ENCODE peak calls at places on chromosome 12, in four cellular contexts. W is left lung, J is ovary, T is keratinocyte. O is an unnamed sample.

GRCh38 chr12:124613151-124613585 is 45.8 kb upstream of the NCOR2 start:
- DNase-seq in W (no peak), J (no peak), T (no peak), O (no peak)

GRCh38 chr12:22083167-22083566 is 37.1 kb downstream of the CMAS start:
- DNase-seq in W (no peak), J (no peak), T (no peak), O (no peak)

GRCh38 chr12:94760786-94761185 is 110.4 kb upstream of the TMCC3 start:
- DNase-seq in W (no peak), J (no peak), T (no peak), O (no peak)

GRCh38 chr12:91687052-91688017 is 458.3 kb downstream of the BTG1 start:
- DNase-seq in W (no peak), J (no peak), T (no peak), O (no peak)

GRCh38 chr12:108342985-108343384 is 3.9 kb upstream of the CMKLR1 start:
- DNase-seq in W (no peak), J (no peak), T (no peak), O (no peak)

GRCh38 chr12:123036471-123037285 is 56.2 kb downstream of the ARL6IP4 start:
- DNase-seq in W (no peak), J (no peak), T (no peak), O (no peak)

GRCh38 chr12:89245090-89245489 is 107.2 kb downstream of the DUSP6 start:
- DNase-seq in W (no peak), J (no peak), T (no peak), O (no peak)

GRCh38 chr12:26566670-26567069 is 266.3 kb downstream of the ITPR2 start:
- DNase-seq in W (no peak), J (no peak), T (no peak), O (no peak)

GRCh38 chr12:94168041-94168440 is 19.7 kb downstream of the PLXNC1 start:
- DNase-seq in W (no peak), J (no peak), T (no peak), O (no peak)

GRCh38 chr12:6266431-6267006 is 44.0 kb upstream of the PLEKHG6 start:
- DNase-seq in W (peak; percentile 83), J (no peak), T (no peak), O (no peak)

GRCh38 chr12:114655934-114656697 is 27.9 kb downstream of the TBX3 start:
- DNase-seq in W (no peak), J (peak; percentile 68), T (no peak), O (no peak)

GRCh38 chr12:4786795-4787194 is 66.6 kb downstream of the GALNT8 start:
- DNase-seq in W (no peak), J (no peak), T (no peak), O (no peak)

GRCh38 chr12:42482086-42482819 is 107.3 kb downstream of the PRICKLE1 start:
- DNase-seq in W (peak; percentile 73), J (peak; percentile 57), T (no peak), O (no peak)

GRCh38 chr12:3311491-3312103 is 179.4 kb upstream of the PRMT8 start:
- DNase-seq in W (no peak), J (no peak), T (no peak), O (no peak)

GRCh38 chr12:91074068-91074819 is 16.4 kb upstream of the KERA start:
- DNase-seq in W (no peak), J (no peak), T (no peak), O (no peak)

GRCh38 chr12:55929306-55929791 is 1.6 kb upstream of the DGKA start:
- DNase-seq in W (no peak), J (no peak), T (no peak), O (no peak)

GRCh38 chr12:87150969-87151662 is 878.1 kb downstream of the C12orf50 start:
- DNase-seq in W (no peak), J (no peak), T (no peak), O (no peak)

GRCh38 chr12:27541031-27541719 is 17.2 kb downstream of the PPFIBP1 start:
- DNase-seq in W (no peak), J (no peak), T (peak; percentile 46), O (no peak)

GRCh38 chr12:108371801-108372344 is 32.8 kb upstream of the CMKLR1 start:
- DNase-seq in W (no peak), J (no peak), T (no peak), O (no peak)

GRCh38 chr12:3261782-3262359 is 184.7 kb downstream of the TSPAN9 start:
- DNase-seq in W (no peak), J (no peak), T (no peak), O (no peak)

GRCh38 chr12:64190140-64190539 is 32.0 kb downstream of the KICS2 start:
- DNase-seq in W (no peak), J (no peak), T (no peak), O (no peak)

GRCh38 chr12:92735131-92735721 is 32.4 kb downstream of the PLEKHG7 start:
- DNase-seq in W (no peak), J (no peak), T (no peak), O (no peak)

GRCh38 chr12:13152281-13152680 is 44.2 kb upstream of the EMP1 start:
- DNase-seq in W (no peak), J (no peak), T (no peak), O (no peak)

GRCh38 chr12:6295187-6295811 is 15.2 kb upstream of the PLEKHG6 start:
- DNase-seq in W (no peak), J (no peak), T (peak; percentile 94), O (no peak)

GRCh38 chr12:990308-990648 is 745 bp upstream of the ERC1 start:
- DNase-seq in W (peak; percentile 68), J (peak; percentile 78), T (no peak), O (peak; percentile 43)

GRCh38 chr12:131076791-131077747 is 123.4 kb downstream of the ADGRD1 start:
- DNase-seq in W (no peak), J (no peak), T (no peak), O (peak; percentile 19)

DNA sequence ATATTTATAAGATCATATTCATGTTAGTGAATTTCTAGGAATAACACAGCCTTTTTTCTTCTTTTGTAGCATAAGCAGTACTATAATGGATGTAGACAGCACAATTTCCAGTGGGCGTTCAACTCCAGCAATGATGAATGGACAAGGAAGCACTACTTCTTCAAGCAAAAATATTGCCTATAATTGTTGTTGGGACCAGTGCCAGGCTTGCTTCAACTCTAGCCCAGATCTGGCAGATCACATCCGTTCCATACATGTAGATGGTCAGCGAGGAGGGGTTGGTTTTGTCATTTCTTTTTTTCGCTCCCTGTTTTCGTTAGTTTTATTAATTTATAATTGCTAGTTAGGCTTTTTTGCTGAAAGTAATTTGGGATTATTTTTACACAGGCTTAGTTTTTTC is 23.1 kb downstream of the AEBP2 start:
- DNase-seq in W (no peak), J (no peak), T (no peak), O (no peak)
- H3K4me3 ChIP-seq in W (no peak overlapping the region), J (no peak overlapping the region), T (no peak overlapping the region), O (no peak overlapping the region)

DNA sequence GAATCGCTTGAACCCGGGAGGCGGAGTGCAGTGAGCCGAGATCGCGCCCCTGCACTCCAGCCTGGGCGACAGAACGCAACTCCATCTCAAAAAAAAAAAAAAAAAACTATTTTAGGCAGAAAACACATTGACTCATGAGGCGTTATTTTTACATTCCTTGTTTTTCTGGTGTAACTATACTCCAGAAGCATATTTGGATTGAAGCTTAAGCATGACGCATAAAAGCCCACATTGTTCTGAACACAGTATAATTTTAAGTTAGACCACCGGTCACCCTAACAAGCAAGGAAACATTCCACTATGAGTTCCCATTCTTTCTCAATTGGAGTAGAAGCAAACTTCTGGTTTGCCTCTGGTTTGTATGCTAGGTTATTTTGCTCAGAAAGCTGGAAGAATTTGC is 173.0 kb downstream of the MYRFL start:
- DNase-seq in W (no peak), J (no peak), T (no peak), O (no peak)
- H3K27ac ChIP-seq in W (no peak overlapping the region), J (no peak overlapping the region), T (no peak overlapping the region), O (no peak overlapping the region)

GRCh38 chr12:65334534-65334933 is 56.1 kb downstream of the MSRB3 start:
- DNase-seq in W (no peak), J (no peak), T (no peak), O (no peak)
- H3K4me3 ChIP-seq in W (no peak overlapping the region), J (no peak overlapping the region), T (no peak overlapping the region), O (no peak overlapping the region)

GRCh38 chr12:75550906-75551305 is 39.5 kb upstream of the KRR1 start:
- DNase-seq in W (no peak), J (no peak), T (no peak), O (no peak)

GRCh38 chr12:75550401-75550851 is 39.0 kb upstream of the KRR1 start:
- DNase-seq in W (no peak), J (no peak), T (no peak), O (no peak)

GRCh38 chr12:75551477-75551876 is 40.1 kb upstream of the KRR1 start:
- DNase-seq in W (no peak), J (no peak), T (no peak), O (no peak)

GRCh38 chr12:75548879-75549278 is 37.5 kb upstream of the KRR1 start:
- DNase-seq in W (no peak), J (no peak), T (no peak), O (no peak)

DNA sequence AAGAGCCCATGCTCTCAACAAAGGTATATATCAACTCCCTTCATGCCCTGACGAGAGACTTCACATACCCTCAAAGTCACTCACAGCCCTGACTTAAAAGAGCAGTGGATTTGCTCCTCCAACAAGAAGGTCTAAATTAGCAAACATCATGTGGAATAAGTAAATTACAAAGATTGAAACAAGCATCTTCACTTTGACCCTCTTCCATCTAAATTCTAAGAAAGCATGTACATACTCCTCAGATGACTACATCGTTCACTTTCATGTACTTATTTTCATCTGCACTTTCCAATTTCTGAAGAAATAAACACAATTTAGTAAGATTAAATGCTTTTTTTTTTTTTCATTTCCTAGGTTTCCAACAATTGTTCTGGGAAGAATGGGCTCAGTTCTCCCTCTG is 38.6 kb upstream of the KRR1 start:
- DNase-seq in W (no peak), J (no peak), T (no peak), O (no peak)
- H3K27ac ChIP-seq in W (no peak overlapping the region), J (no peak overlapping the region), T (no peak overlapping the region), O (no peak overlapping the region)

DNA sequence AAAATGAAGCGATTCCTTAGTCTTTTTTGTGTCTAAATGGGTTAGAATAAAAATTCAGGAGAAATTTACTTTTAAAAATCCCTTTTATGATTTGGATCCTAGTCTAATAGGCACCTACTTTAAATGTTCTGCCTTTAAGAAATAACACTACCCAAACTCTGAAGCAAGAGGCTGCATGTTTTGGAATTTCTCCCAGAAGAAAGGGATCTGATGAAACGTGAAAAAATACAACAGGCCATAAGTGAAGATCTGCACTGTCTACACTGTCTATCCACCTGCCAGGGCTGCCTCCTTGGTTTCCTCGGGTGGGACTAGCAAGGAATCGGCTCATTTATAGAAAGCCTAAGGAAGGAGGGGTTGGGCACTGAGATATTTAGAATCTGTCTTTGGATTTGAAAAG is 22.1 kb downstream of the ACVR1B start:
- DNase-seq in W (no peak), J (no peak), T (no peak), O (no peak)
- H3K4me3 ChIP-seq in W (no peak overlapping the region), J (no peak overlapping the region), T (no peak overlapping the region), O (no peak overlapping the region)